ENCODE peak calls at places on chromosome 13, in ten cellular contexts. One of them, this sample, is unnamed.

GRCh38 chr13:76693086-76693485 is 193.1 kb downstream of the KCTD12 start:
- DNase-seq in fibroblast of mammary gland: no peak
- DNase-seq in thoracic aorta: no peak
- DNase-seq in AG04450: no peak
- DNase-seq in bronchial epithelial cell: no peak
- DNase-seq in IMR-90: no peak
- DNase-seq in astrocyte of the spinal cord: no peak
- DNase-seq in tibial nerve: no peak
- DNase-seq in Peyer's patch: no peak
- DNase-seq in kidney epithelial cell: no peak
- DNase-seq in this sample: no peak

GRCh38 chr13:111367340-111367739 is 46.9 kb downstream of the TEX29 start:
- DNase-seq in astrocyte of the spinal cord: no peak
- DNase-seq in Peyer's patch: no peak
- DNase-seq in tibial nerve: peak
- DNase-seq in thoracic aorta: no peak
- DNase-seq in bronchial epithelial cell: no peak
- DNase-seq in kidney epithelial cell: no peak
- DNase-seq in AG04450: no peak
- DNase-seq in fibroblast of mammary gland: no peak
- DNase-seq in IMR-90: no peak
- DNase-seq in this sample: no peak

GRCh38 chr13:113238542-113238941 is 29.1 kb downstream of the CUL4A start:
- DNase-seq in AG04450: no peak
- DNase-seq in astrocyte of the spinal cord: no peak
- DNase-seq in tibial nerve: no peak
- DNase-seq in fibroblast of mammary gland: no peak
- DNase-seq in kidney epithelial cell: no peak
- DNase-seq in thoracic aorta: no peak
- DNase-seq in IMR-90: no peak
- DNase-seq in Peyer's patch: no peak
- DNase-seq in bronchial epithelial cell: no peak
- DNase-seq in this sample: no peak

GRCh38 chr13:113187263-113187669 is 21.2 kb downstream of the PCID2 start:
- DNase-seq in tibial nerve: peak
- DNase-seq in Peyer's patch: peak
- DNase-seq in fibroblast of mammary gland: peak
- DNase-seq in kidney epithelial cell: peak
- DNase-seq in thoracic aorta: peak
- DNase-seq in astrocyte of the spinal cord: peak
- DNase-seq in AG04450: peak
- DNase-seq in IMR-90: peak
- DNase-seq in bronchial epithelial cell: peak
- DNase-seq in this sample: no peak

GRCh38 chr13:114122591-114123211 is 9.7 kb downstream of the RASA3 start:
- DNase-seq in fibroblast of mammary gland: no peak
- DNase-seq in tibial nerve: no peak
- DNase-seq in bronchial epithelial cell: no peak
- DNase-seq in AG04450: no peak
- DNase-seq in kidney epithelial cell: no peak
- DNase-seq in IMR-90: no peak
- DNase-seq in Peyer's patch: no peak
- DNase-seq in astrocyte of the spinal cord: no peak
- DNase-seq in thoracic aorta: no peak
- DNase-seq in this sample: no peak

GRCh38 chr13:97716746-97717145 is 236.7 kb upstream of the IPO5 start:
- DNase-seq in tibial nerve: no peak
- DNase-seq in Peyer's patch: no peak
- DNase-seq in bronchial epithelial cell: no peak
- DNase-seq in AG04450: no peak
- DNase-seq in astrocyte of the spinal cord: no peak
- DNase-seq in thoracic aorta: no peak
- DNase-seq in fibroblast of mammary gland: no peak
- DNase-seq in IMR-90: no peak
- DNase-seq in kidney epithelial cell: no peak
- DNase-seq in this sample: no peak

GRCh38 chr13:37868691-37869505 is 674 bp downstream of the TRPC4 start:
- DNase-seq in bronchial epithelial cell: no peak
- DNase-seq in Peyer's patch: no peak
- DNase-seq in AG04450: no peak
- DNase-seq in astrocyte of the spinal cord: peak
- DNase-seq in thoracic aorta: no peak
- DNase-seq in fibroblast of mammary gland: peak
- DNase-seq in IMR-90: peak
- DNase-seq in kidney epithelial cell: peak
- DNase-seq in tibial nerve: no peak
- DNase-seq in this sample: no peak

GRCh38 chr13:81659984-81660383 is 1319.1 kb upstream of the SPRY2 start:
- DNase-seq in thoracic aorta: no peak
- DNase-seq in IMR-90: no peak
- DNase-seq in AG04450: no peak
- DNase-seq in fibroblast of mammary gland: no peak
- DNase-seq in kidney epithelial cell: no peak
- DNase-seq in tibial nerve: no peak
- DNase-seq in bronchial epithelial cell: no peak
- DNase-seq in Peyer's patch: no peak
- DNase-seq in astrocyte of the spinal cord: no peak
- DNase-seq in this sample: no peak

GRCh38 chr13:51594432-51594831 is 10.2 kb downstream of the WDFY2 start:
- DNase-seq in bronchial epithelial cell: no peak
- DNase-seq in kidney epithelial cell: no peak
- DNase-seq in fibroblast of mammary gland: no peak
- DNase-seq in IMR-90: no peak
- DNase-seq in thoracic aorta: no peak
- DNase-seq in AG04450: no peak
- DNase-seq in astrocyte of the spinal cord: no peak
- DNase-seq in Peyer's patch: no peak
- DNase-seq in tibial nerve: no peak
- DNase-seq in this sample: no peak

GRCh38 chr13:51600703-51601102 is 16.4 kb downstream of the WDFY2 start:
- DNase-seq in bronchial epithelial cell: no peak
- DNase-seq in tibial nerve: no peak
- DNase-seq in fibroblast of mammary gland: no peak
- DNase-seq in Peyer's patch: no peak
- DNase-seq in AG04450: no peak
- DNase-seq in astrocyte of the spinal cord: no peak
- DNase-seq in IMR-90: no peak
- DNase-seq in thoracic aorta: no peak
- DNase-seq in kidney epithelial cell: no peak
- DNase-seq in this sample: no peak

GRCh38 chr13:51603716-51604115 is 19.5 kb downstream of the WDFY2 start:
- DNase-seq in IMR-90: no peak
- DNase-seq in astrocyte of the spinal cord: no peak
- DNase-seq in fibroblast of mammary gland: no peak
- DNase-seq in bronchial epithelial cell: peak
- DNase-seq in Peyer's patch: no peak
- DNase-seq in tibial nerve: no peak
- DNase-seq in thoracic aorta: no peak
- DNase-seq in kidney epithelial cell: no peak
- DNase-seq in AG04450: no peak
- DNase-seq in this sample: no peak

GRCh38 chr13:51601601-51602348 is 17.5 kb downstream of the WDFY2 start:
- DNase-seq in Peyer's patch: no peak
- DNase-seq in thoracic aorta: no peak
- DNase-seq in tibial nerve: no peak
- DNase-seq in bronchial epithelial cell: no peak
- DNase-seq in kidney epithelial cell: no peak
- DNase-seq in fibroblast of mammary gland: no peak
- DNase-seq in AG04450: no peak
- DNase-seq in astrocyte of the spinal cord: no peak
- DNase-seq in IMR-90: no peak
- DNase-seq in this sample: no peak

GRCh38 chr13:51599444-51600176 is 15.3 kb downstream of the WDFY2 start:
- DNase-seq in bronchial epithelial cell: no peak
- DNase-seq in Peyer's patch: no peak
- DNase-seq in kidney epithelial cell: no peak
- DNase-seq in astrocyte of the spinal cord: no peak
- DNase-seq in tibial nerve: no peak
- DNase-seq in IMR-90: no peak
- DNase-seq in thoracic aorta: no peak
- DNase-seq in AG04450: no peak
- DNase-seq in fibroblast of mammary gland: no peak
- DNase-seq in this sample: no peak
- TF ChIP-seq CTCF in bronchial epithelial cell: no peak
- TF ChIP-seq CTCF in Peyer's patch: no peak
- TF ChIP-seq CTCF in kidney epithelial cell: no peak
- TF ChIP-seq CTCF in astrocyte of the spinal cord: no peak
- TF ChIP-seq CTCF in tibial nerve: no peak
- TF ChIP-seq CTCF in IMR-90: no peak
- TF ChIP-seq CTCF in thoracic aorta: no peak
- TF ChIP-seq CTCF in AG04450: no peak
- TF ChIP-seq CTCF in fibroblast of mammary gland: no peak
- TF ChIP-seq CTCF in this sample: no peak

DNA sequence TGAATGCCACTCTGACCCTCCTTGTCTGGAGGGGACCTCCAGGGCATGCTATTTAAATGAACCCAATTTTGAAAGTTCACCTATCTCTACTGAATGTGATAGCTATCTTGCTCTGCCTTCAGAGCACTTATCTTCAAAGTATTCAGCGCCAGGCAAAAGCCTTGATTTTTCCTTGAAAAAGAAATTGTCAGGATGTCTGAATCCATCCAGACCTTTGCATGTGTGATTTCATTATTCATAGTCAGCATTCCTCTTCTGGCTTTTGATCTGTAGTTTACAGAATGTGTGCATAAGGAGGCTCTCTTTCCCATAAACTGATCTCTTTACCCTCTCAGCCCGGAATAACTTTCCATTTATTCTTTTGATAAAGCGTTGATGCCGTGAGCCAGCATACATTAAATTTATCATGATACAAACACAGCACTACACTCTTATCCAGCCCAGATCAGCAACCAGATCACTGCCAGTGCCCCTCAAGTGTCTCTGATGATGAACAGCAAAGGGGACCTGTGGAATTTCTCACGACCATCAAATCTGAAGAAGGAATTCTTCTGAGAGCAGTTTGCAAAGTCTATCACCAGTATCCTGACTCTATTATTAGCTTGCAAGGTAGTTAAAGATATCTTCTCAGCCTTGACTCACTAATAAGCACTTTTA is 130.8 kb downstream of the DNAJC15 start:
- DNase-seq in kidney epithelial cell: no peak
- DNase-seq in astrocyte of the spinal cord: no peak
- DNase-seq in fibroblast of mammary gland: no peak
- DNase-seq in IMR-90: no peak
- DNase-seq in bronchial epithelial cell: no peak
- DNase-seq in tibial nerve: no peak
- DNase-seq in AG04450: no peak
- DNase-seq in thoracic aorta: no peak
- DNase-seq in Peyer's patch: no peak
- DNase-seq in this sample: no peak
- TF ChIP-seq CTCF in kidney epithelial cell: no peak
- TF ChIP-seq CTCF in astrocyte of the spinal cord: no peak
- TF ChIP-seq CTCF in fibroblast of mammary gland: no peak
- TF ChIP-seq CTCF in IMR-90: no peak
- TF ChIP-seq CTCF in bronchial epithelial cell: no peak
- TF ChIP-seq CTCF in tibial nerve: no peak
- TF ChIP-seq CTCF in AG04450: no peak
- TF ChIP-seq CTCF in thoracic aorta: no peak
- TF ChIP-seq CTCF in Peyer's patch: no peak
- TF ChIP-seq CTCF in this sample: no peak

DNA sequence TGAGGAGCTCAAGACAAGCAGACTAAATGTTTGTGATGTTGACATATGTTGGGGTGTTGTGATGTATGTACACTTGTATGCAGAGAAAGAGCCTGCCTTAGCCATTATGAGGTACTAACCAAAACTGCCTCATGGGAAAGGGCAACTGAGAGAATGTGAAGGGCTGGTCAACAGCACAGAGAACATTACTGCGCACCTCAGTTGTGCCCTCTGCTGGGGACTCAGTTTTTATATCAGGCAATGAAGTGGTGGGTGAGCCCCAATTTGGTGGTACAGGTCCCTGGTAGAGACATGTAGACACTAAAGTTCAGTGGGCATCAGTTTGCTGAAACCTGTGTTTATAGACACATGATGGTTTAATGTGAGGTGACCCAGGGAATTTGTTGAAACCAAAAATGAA is 286.9 kb downstream of the DCT start:
- DNase-seq in AG04450: no peak
- DNase-seq in astrocyte of the spinal cord: peak
- DNase-seq in bronchial epithelial cell: peak
- DNase-seq in Peyer's patch: peak
- DNase-seq in fibroblast of mammary gland: peak
- DNase-seq in IMR-90: peak
- DNase-seq in kidney epithelial cell: no peak
- DNase-seq in thoracic aorta: no peak
- DNase-seq in tibial nerve: peak
- DNase-seq in this sample: peak
- TF ChIP-seq CTCF in AG04450: peak
- TF ChIP-seq CTCF in astrocyte of the spinal cord: peak
- TF ChIP-seq CTCF in bronchial epithelial cell: peak
- TF ChIP-seq CTCF in Peyer's patch: peak
- TF ChIP-seq CTCF in fibroblast of mammary gland: peak
- TF ChIP-seq CTCF in IMR-90: peak
- TF ChIP-seq CTCF in kidney epithelial cell: peak
- TF ChIP-seq CTCF in thoracic aorta: peak
- TF ChIP-seq CTCF in tibial nerve: no peak
- TF ChIP-seq CTCF in this sample: peak

GRCh38 chr13:69551193-69551592 is 556.4 kb upstream of the ATXN8OS start:
- DNase-seq in kidney epithelial cell: no peak
- DNase-seq in fibroblast of mammary gland: no peak
- DNase-seq in AG04450: no peak
- DNase-seq in tibial nerve: no peak
- DNase-seq in Peyer's patch: no peak
- DNase-seq in astrocyte of the spinal cord: no peak
- DNase-seq in bronchial epithelial cell: no peak
- DNase-seq in thoracic aorta: no peak
- DNase-seq in IMR-90: no peak
- DNase-seq in this sample: no peak

GRCh38 chr13:69553976-69554375 is 553.6 kb upstream of the ATXN8OS start:
- DNase-seq in fibroblast of mammary gland: no peak
- DNase-seq in thoracic aorta: no peak
- DNase-seq in tibial nerve: no peak
- DNase-seq in AG04450: no peak
- DNase-seq in IMR-90: no peak
- DNase-seq in Peyer's patch: no peak
- DNase-seq in bronchial epithelial cell: no peak
- DNase-seq in kidney epithelial cell: no peak
- DNase-seq in astrocyte of the spinal cord: no peak
- DNase-seq in this sample: no peak

DNA sequence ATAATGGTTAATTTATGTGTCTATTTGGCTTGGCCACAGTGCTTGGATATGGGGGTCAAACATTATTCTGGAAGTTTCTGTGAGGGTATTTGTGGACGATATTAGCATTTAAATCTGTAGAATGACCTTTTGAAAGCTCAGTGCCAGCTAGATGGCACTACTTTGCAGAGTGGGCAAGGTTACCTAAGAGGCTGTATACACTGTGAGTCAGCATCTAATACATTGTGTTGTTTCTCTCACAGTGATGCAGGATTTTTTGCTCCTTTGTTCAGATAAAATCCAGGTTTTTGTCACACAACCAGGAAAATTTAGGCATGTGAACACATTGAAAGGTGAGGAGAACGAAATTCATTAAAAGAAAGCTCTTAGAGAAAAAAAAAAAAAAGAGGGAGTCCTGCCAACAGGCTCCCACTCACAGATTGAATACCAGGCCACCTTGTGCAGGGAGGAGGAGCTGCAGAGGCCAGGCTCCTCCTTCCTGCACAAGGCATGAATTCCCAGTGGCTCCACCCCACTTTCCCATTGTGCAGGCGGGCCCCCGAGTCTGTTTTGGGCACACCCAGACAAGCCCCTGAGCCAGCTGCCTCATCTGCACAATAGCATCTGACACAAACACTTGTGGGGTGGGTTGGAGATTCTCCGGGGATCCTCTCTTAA is 551.0 kb upstream of the ATXN8OS start:
- DNase-seq in tibial nerve: no peak
- DNase-seq in fibroblast of mammary gland: no peak
- DNase-seq in AG04450: no peak
- DNase-seq in astrocyte of the spinal cord: no peak
- DNase-seq in IMR-90: no peak
- DNase-seq in thoracic aorta: no peak
- DNase-seq in bronchial epithelial cell: peak
- DNase-seq in kidney epithelial cell: no peak
- DNase-seq in Peyer's patch: no peak
- DNase-seq in this sample: no peak
- TF ChIP-seq CTCF in tibial nerve: no peak
- TF ChIP-seq CTCF in fibroblast of mammary gland: no peak
- TF ChIP-seq CTCF in AG04450: no peak
- TF ChIP-seq CTCF in astrocyte of the spinal cord: no peak
- TF ChIP-seq CTCF in IMR-90: no peak
- TF ChIP-seq CTCF in thoracic aorta: no peak
- TF ChIP-seq CTCF in bronchial epithelial cell: no peak
- TF ChIP-seq CTCF in kidney epithelial cell: peak
- TF ChIP-seq CTCF in Peyer's patch: no peak
- TF ChIP-seq CTCF in this sample: no peak